ENCODE peak calls at places on chromosomes 4 and X, in seven cellular contexts. D is nephron progenitor cell, F is LNCaP clone FGC, E is cardiac muscle cell, R is lower leg skin, A is IMR-90, Q is AG10803. Y is an unnamed sample.

GRCh38 chrX:45806410-45807121 is 605.9 kb upstream of the DIPK2B start:
- DNase-seq in D (no peak), F (no peak), E (peak), R (no peak), A (peak), Q (peak), Y (no peak)

GRCh38 chr4:47349323-47349722 is 114.2 kb downstream of the COMMD8 start:
- DNase-seq in D (no peak), F (no peak), E (no peak), R (no peak), A (peak), Q (no peak), Y (no peak)

GRCh38 chrX:26999634-27000033 is 463.5 kb downstream of the PPP4R3C start:
- DNase-seq in D (no peak), F (no peak), E (no peak), R (no peak), A (no peak), Q (no peak), Y (no peak)

GRCh38 chrX:123909498-123909897 is 49.6 kb downstream of the XIAP start:
- DNase-seq in D (no peak), F (no peak), E (no peak), R (no peak), A (peak), Q (peak), Y (no peak)

GRCh38 chrX:26649534-26649933 is 433.6 kb downstream of the MAGEB5 start:
- DNase-seq in D (no peak), F (no peak), E (peak), R (no peak), A (peak), Q (no peak), Y (no peak)

GRCh38 chrX:10769165-10769564 is 148.8 kb upstream of the MID1 start:
- DNase-seq in D (peak), F (no peak), E (peak), R (no peak), A (peak), Q (peak), Y (no peak)

GRCh38 chrX:150649096-150649870 is 43.9 kb upstream of the MTMR1 start:
- DNase-seq in D (no peak), F (no peak), E (no peak), R (no peak), A (peak), Q (peak), Y (no peak)

GRCh38 chr4:23930750-23931488 is 41.1 kb upstream of the PPARGC1A start:
- DNase-seq in D (peak), F (peak), E (peak), R (peak), A (no peak), Q (peak), Y (peak)

GRCh38 chrX:40844476-40844875 is 109.1 kb upstream of the MED14 start:
- DNase-seq in D (no peak), F (no peak), E (no peak), R (no peak), A (peak), Q (no peak), Y (no peak)

GRCh38 chr4:25842229-25842840 is 20.5 kb downstream of the SEL1L3 start:
- DNase-seq in D (no peak), F (no peak), E (peak), R (no peak), A (no peak), Q (no peak), Y (no peak)

GRCh38 chr4:735583-735982 is 30.0 kb downstream of the PCGF3 start:
- DNase-seq in D (no peak), F (no peak), E (no peak), R (no peak), A (no peak), Q (no peak), Y (no peak)

GRCh38 chr4:2535386-2536192 is 858 bp upstream of the FAM193A start:
- DNase-seq in D (peak), F (no peak), E (peak), R (peak), A (peak), Q (peak), Y (peak)

GRCh38 chrX:28586291-28586690 is 955 bp upstream of the IL1RAPL1 start:
- DNase-seq in D (peak), F (no peak), E (peak), R (no peak), A (peak), Q (no peak), Y (no peak)

GRCh38 chr4:108141213-108142045 is 27.3 kb downstream of the LEF1 start:
- DNase-seq in D (peak), F (no peak), E (no peak), R (no peak), A (no peak), Q (peak), Y (no peak)

GRCh38 chr4:3193531-3194203 is 55.3 kb upstream of the MSANTD1 start:
- DNase-seq in D (no peak), F (no peak), E (no peak), R (no peak), A (peak), Q (no peak), Y (no peak)

GRCh38 chr4:146333187-146333894 is 119.0 kb downstream of the REELD1 start:
- DNase-seq in D (no peak), F (peak), E (no peak), R (no peak), A (peak), Q (peak), Y (no peak)

GRCh38 chrX:69314436-69315348 is 149.4 kb upstream of the PJA1 start:
- DNase-seq in D (no peak), F (peak), E (no peak), R (peak), A (no peak), Q (no peak), Y (no peak)

GRCh38 chr4:165359501-165359900 is 19.3 kb upstream of the CPE start:
- DNase-seq in D (no peak), F (no peak), E (no peak), R (no peak), A (no peak), Q (peak), Y (no peak)

GRCh38 chr4:22463179-22463578 is 52.7 kb downstream of the ADGRA3 start:
- DNase-seq in D (no peak), F (no peak), E (no peak), R (no peak), A (no peak), Q (no peak), Y (no peak)

GRCh38 chrX:74262472-74263209 is 41.3 kb upstream of the ZCCHC13 start:
- DNase-seq in D (no peak), F (no peak), E (no peak), R (no peak), A (no peak), Q (no peak), Y (no peak)

GRCh38 chr4:40721730-40722171 is 28.0 kb upstream of the NSUN7 start:
- DNase-seq in D (no peak), F (no peak), E (no peak), R (no peak), A (peak), Q (peak), Y (peak)

GRCh38 chr4:176359590-176359989 is 39.8 kb downstream of the SPCS3 start:
- DNase-seq in D (no peak), F (no peak), E (no peak), R (no peak), A (peak), Q (peak), Y (no peak)

GRCh38 chr4:170990989-170991589 is 822.1 kb upstream of the GALNTL6 start:
- DNase-seq in D (peak), F (peak), E (peak), R (no peak), A (no peak), Q (no peak), Y (peak)

GRCh38 chr4:2250003-2250763 is 8.3 kb upstream of the HAUS3 start:
- DNase-seq in D (no peak), F (no peak), E (no peak), R (peak), A (no peak), Q (no peak), Y (no peak)

GRCh38 chr4:185265942-185266341 is 56.5 kb downstream of the SNX25 start:
- DNase-seq in D (no peak), F (no peak), E (no peak), R (no peak), A (peak), Q (peak), Y (no peak)

GRCh38 chrX:45063319-45064095 is 137.2 kb downstream of the DIPK2B start:
- DNase-seq in D (no peak), F (peak), E (no peak), R (no peak), A (peak), Q (no peak), Y (no peak)

GRCh38 chr4:150012851-150013360 is 65.3 kb upstream of the DCLK2 start:
- DNase-seq in D (no peak), F (no peak), E (no peak), R (no peak), A (peak), Q (no peak), Y (no peak)
- TF ChIP-seq CTCF in D (no peak), F (no peak), E (no peak), R (no peak), A (no peak), Q (no peak), Y (no peak)

DNA sequence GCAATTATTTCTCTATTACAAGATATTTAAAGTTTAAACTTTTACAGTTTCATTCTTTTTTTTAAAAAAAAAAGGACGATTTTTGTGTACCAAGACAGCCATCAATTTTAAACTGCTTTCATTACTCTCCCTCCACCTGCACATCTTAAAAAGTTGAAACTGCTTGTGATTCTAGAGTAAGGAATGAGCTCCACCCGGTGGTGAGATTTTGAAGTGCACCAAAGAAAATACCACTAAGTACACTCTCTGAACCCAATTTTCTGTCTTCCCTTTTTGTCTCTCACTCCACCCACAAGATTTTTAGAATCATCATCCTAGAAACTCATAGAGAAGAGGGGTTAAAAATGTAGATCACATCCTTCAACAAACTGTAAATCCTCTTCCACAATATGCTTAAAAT is 91.3 kb upstream of the WDR44 start:
- DNase-seq in D (peak), F (no peak), E (peak), R (no peak), A (peak), Q (peak), Y (peak)
- TF ChIP-seq CTCF in D (peak), F (peak), E (peak), R (no peak), A (peak), Q (peak), Y (peak)

GRCh38 chr4:56690393-56690971 is 9.4 kb upstream of the HOPX start:
- DNase-seq in D (no peak), F (no peak), E (no peak), R (no peak), A (no peak), Q (no peak), Y (no peak)
- TF ChIP-seq CTCF in D (no peak), F (no peak), E (peak), R (no peak), A (no peak), Q (peak), Y (no peak)

GRCh38 chr4:48904101-48904500 is 2.5 kb downstream of the OCIAD2 start:
- DNase-seq in D (no peak), F (no peak), E (no peak), R (no peak), A (no peak), Q (no peak), Y (no peak)

GRCh38 chr4:48906283-48907173 is at the start of gene OCIAD2:
- DNase-seq in D (peak), F (peak), E (peak), R (peak), A (no peak), Q (peak), Y (peak)

GRCh38 chr4:48904541-48905142 is 1.9 kb downstream of the OCIAD2 start:
- DNase-seq in D (no peak), F (no peak), E (no peak), R (no peak), A (peak), Q (no peak), Y (no peak)

GRCh38 chr4:48907706-48908477 is 1.3 kb upstream of the OCIAD2 start:
- DNase-seq in D (no peak), F (no peak), E (no peak), R (no peak), A (no peak), Q (no peak), Y (no peak)

DNA sequence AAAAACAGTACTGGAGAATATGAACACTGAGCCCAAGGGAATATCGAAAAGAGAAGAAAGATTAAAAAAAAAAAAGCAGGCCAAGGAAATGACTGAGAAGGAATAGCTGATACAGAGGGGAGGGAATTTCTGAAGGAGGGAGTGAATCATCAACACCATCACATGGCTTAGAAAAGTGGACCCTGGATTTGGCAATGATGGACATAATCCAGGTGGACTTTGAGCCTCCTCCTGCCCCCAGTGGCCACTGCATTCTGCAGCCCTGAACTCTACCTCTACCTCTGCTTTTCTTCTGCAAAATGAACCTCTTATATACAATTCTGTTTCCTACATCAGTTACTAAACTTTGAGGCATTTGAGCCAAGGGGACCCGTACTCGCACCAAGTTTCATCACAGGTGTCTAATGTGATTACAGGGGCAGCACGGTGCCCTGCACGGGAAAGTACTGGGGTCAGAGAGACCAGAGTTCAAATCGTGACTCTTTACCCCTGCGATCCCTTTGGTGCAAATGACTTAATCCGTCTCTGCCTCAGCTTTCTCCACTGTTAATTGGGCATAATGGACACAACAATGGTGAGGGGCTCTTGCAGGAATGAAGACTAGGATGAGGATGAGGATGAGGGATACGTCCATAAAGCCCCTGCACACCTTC is 1.1 kb downstream of the OCIAD2 start:
- DNase-seq in D (no peak), F (no peak), E (no peak), R (no peak), A (peak), Q (peak), Y (peak)
- TF ChIP-seq CTCF in D (no peak), F (no peak), E (peak), R (no peak), A (no peak), Q (peak), Y (no peak)

DNA sequence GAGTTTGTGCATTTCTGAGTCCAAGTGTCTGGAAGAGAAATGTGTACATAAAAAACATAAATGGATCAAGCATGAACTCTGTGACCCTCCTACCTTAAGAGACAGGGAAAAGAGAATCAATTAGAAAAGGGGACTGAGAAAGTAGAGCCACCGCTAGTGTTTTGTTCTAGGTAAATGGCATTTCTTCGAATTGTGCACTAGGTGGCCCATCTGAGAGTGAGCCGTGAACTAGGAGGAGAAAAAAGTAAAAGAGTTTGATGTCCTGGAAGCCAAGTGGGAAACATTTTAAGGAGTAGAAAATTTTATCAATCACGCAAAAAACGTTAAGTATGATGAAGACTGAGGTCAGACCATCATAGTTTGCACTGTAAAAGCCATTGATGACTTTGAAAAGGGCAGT is 55.1 kb downstream of the NAF1 start:
- DNase-seq in D (no peak), F (no peak), E (peak), R (no peak), A (peak), Q (no peak), Y (no peak)
- TF ChIP-seq CTCF in D (peak), F (no peak), E (peak), R (no peak), A (peak), Q (no peak), Y (no peak)

GRCh38 chrX:78555401-78555980 is 103.6 kb downstream of the RTL3 start:
- DNase-seq in D (no peak), F (no peak), E (no peak), R (no peak), A (no peak), Q (no peak), Y (no peak)
- TF ChIP-seq CTCF in D (no peak), F (peak), E (peak), R (no peak), A (peak), Q (peak), Y (no peak)

DNA sequence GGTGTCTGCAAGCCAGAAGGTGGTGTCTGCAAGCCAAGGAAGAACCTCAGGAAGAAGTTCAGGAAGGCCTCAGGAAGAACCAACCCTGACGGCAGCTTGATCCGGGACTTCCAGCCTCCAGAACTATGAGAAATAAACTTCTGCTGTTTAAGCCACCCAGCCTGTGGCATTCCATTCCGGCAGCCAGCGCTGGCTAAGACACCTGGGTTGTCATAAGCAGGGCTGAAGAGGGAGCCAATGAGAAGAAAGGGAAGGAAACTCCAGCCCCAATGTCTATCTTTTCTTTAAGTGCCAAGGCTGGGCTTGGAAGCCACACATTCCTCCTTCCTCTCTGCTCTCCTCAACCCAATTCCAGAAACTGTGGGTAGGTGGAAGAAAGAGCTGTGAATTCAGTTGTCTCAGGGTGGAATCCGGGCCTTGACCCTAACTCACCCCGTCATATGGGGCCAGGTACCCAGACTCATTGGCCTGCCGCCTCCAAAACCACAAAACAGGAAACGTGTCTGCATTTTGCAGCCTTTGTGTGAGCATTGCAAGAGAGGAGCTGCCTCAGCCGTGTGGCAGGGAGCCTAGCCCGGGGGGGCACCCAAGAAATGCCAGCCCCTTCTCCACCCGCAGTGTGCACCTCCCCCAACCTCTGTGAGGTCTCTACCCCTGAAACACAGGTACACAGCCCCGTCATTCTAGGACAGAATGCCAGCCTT is 26.8 kb downstream of the CRMP1 start:
- DNase-seq in D (no peak), F (no peak), E (no peak), R (no peak), A (no peak), Q (no peak), Y (no peak)
- TF ChIP-seq CTCF in D (no peak), F (no peak), E (no peak), R (no peak), A (no peak), Q (no peak), Y (no peak)

DNA sequence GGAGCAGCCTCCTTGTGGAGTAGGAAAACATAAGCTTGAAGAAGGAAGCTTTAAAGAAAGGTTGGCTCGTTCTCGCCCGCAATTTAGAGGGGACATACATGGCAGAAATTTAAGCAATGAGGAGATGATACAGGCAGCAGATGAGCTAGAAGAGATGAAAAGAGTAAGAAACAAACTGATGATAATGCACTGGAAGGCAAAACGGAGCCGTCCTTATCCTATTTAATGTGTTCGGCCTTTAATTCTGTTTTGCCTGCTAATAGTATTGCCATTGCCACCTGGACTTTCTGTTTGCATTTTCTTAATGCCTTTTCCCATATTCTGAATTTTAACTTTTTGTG is 1.4 kb downstream of the TCEAL1 start:
- DNase-seq in D (no peak), F (no peak), E (no peak), R (no peak), A (no peak), Q (no peak), Y (no peak)
- TF ChIP-seq CTCF in D (no peak), F (no peak), E (no peak), R (no peak), A (no peak), Q (no peak), Y (no peak)

DNA sequence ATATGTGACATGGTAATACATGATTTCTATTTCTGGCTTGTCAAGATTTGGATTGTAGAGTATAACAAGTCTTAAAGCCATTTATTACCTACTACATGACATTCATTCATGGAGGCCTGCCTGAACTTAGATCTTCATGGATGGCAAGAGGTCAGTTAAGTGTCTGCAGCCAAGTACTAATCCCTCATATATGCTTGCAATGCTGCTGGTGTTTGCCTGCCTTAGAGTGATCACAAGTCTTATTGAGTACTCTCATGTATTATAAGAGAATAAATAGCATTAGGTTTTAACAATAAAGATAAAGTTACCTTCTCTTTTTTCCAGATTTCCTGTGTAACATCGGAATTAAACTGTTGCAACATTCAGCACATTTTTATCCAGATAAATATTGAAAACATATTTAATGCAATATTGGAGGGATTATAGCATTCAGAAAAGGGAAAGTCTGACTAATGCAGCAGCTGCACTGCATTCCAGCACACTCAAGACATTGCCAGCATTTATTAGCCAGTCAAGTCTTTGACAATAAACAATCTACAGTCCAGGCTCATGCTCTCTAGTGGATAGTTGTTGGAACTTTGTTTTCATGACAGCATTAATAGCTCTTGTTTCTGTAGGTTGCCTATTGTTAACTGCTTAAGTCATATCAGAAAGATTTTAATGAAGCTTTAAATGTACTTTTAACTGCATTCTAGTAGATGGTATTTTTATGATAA is 737.1 kb downstream of the FAT4 start:
- DNase-seq in D (no peak), F (no peak), E (peak), R (no peak), A (peak), Q (peak), Y (no peak)
- TF ChIP-seq CTCF in D (no peak), F (no peak), E (peak), R (no peak), A (peak), Q (peak), Y (no peak)

Y was measured in Calu3.